ENCODE peak calls at places on chromosomes 7 and 10, in seven cellular contexts. C is NCI-H1092; R is SW 1271; Y is GM13976; I is activated naive CD4-positive, alpha-beta T cell; W is activated effector memory CD4-positive, alpha-beta T cell treated with Interleukin-2 at 50 U/mL for 16 hours; U is fibroblast of the conjunctiva. M is an unnamed sample.

GRCh38 chr10:104246981-104247380 is 7.7 kb upstream of the GSTO1 start:
- DNase-seq in C (no peak), R (no peak), Y (no peak), I (no peak), W (no peak), U (peak), M (no peak)

GRCh38 chr7:66336760-66337159 is 131.6 kb downstream of the TPST1 start:
- DNase-seq in C (no peak), R (no peak), Y (no peak), I (no peak), W (no peak), U (no peak), M (no peak)

GRCh38 chr10:68105820-68106219 is 3.5 kb upstream of the MYPN start:
- DNase-seq in C (no peak), R (no peak), Y (no peak), I (no peak), W (no peak), U (no peak), M (no peak)

GRCh38 chr7:116052006-116052405 is 21.4 kb upstream of the TFEC start:
- DNase-seq in C (no peak), R (no peak), Y (no peak), I (no peak), W (no peak), U (no peak), M (no peak)

GRCh38 chr7:128166603-128167315 is 74.3 kb upstream of the LEP start:
- DNase-seq in C (no peak), R (no peak), Y (peak), I (no peak), W (no peak), U (no peak), M (peak)

GRCh38 chr7:66356277-66356721 is 151.2 kb downstream of the TPST1 start:
- DNase-seq in C (no peak), R (no peak), Y (no peak), I (no peak), W (no peak), U (no peak), M (no peak)

GRCh38 chr7:141076377-141076776 is 2.5 kb downstream of the TMEM178B start:
- DNase-seq in C (peak), R (no peak), Y (no peak), I (no peak), W (no peak), U (no peak), M (no peak)

GRCh38 chr7:141213226-141213625 is 139.4 kb downstream of the TMEM178B start:
- DNase-seq in C (no peak), R (no peak), Y (no peak), I (no peak), W (no peak), U (no peak), M (no peak)

GRCh38 chr10:47438857-47439474 is 44.9 kb downstream of the ANXA8 start:
- DNase-seq in C (peak), R (no peak), Y (peak), I (no peak), W (no peak), U (peak), M (peak)

GRCh38 chr10:1063232-1063862 is 7.2 kb downstream of the WDR37 start:
- DNase-seq in C (no peak), R (no peak), Y (no peak), I (no peak), W (peak), U (no peak), M (no peak)